ENCODE peak calls at places on chromosomes 6 and 20, in ten cellular contexts. One of them, this sample, is unnamed.

GRCh38 chr6:156779206-156780116 is 2.3 kb downstream of the ARID1B start:
- DNase-seq in left lung: peak; percentile 92
- DNase-seq in psoas muscle: peak; percentile 64
- DNase-seq in right lobe of liver: peak; percentile 67
- DNase-seq in stomach: peak; percentile 58
- DNase-seq in epithelial cell of esophagus: peak; percentile 43
- DNase-seq in right atrium auricular region: no peak
- DNase-seq in tibial nerve: peak; percentile 19
- DNase-seq in AG09309: no peak
- DNase-seq in HCT116: no peak
- DNase-seq in this sample: no peak

GRCh38 chr6:117920493-117920845 is 13.4 kb downstream of the SLC35F1 start:
- DNase-seq in left lung: no peak
- DNase-seq in psoas muscle: no peak
- DNase-seq in right lobe of liver: no peak
- DNase-seq in stomach: no peak
- DNase-seq in epithelial cell of esophagus: no peak
- DNase-seq in right atrium auricular region: no peak
- DNase-seq in tibial nerve: no peak
- DNase-seq in AG09309: no peak
- DNase-seq in HCT116: no peak
- DNase-seq in this sample: no peak

GRCh38 chr20:49948178-49948577 is 12.0 kb downstream of the RNF114 start:
- DNase-seq in left lung: no peak
- DNase-seq in psoas muscle: no peak
- DNase-seq in right lobe of liver: no peak
- DNase-seq in stomach: no peak
- DNase-seq in epithelial cell of esophagus: no peak
- DNase-seq in right atrium auricular region: no peak
- DNase-seq in tibial nerve: no peak
- DNase-seq in AG09309: no peak
- DNase-seq in HCT116: no peak
- DNase-seq in this sample: no peak

GRCh38 chr6:44539701-44540100 is 152.2 kb downstream of the CDC5L start:
- DNase-seq in left lung: no peak
- DNase-seq in psoas muscle: no peak
- DNase-seq in right lobe of liver: no peak
- DNase-seq in stomach: no peak
- DNase-seq in epithelial cell of esophagus: peak; percentile 76
- DNase-seq in right atrium auricular region: peak; percentile 21
- DNase-seq in tibial nerve: no peak
- DNase-seq in AG09309: no peak
- DNase-seq in HCT116: no peak
- DNase-seq in this sample: no peak

GRCh38 chr6:112846711-112847110 is 499.6 kb downstream of the RFPL4B start:
- DNase-seq in left lung: no peak
- DNase-seq in psoas muscle: no peak
- DNase-seq in right lobe of liver: no peak
- DNase-seq in stomach: no peak
- DNase-seq in epithelial cell of esophagus: no peak
- DNase-seq in right atrium auricular region: no peak
- DNase-seq in tibial nerve: no peak
- DNase-seq in AG09309: no peak
- DNase-seq in HCT116: no peak
- DNase-seq in this sample: no peak

GRCh38 chr6:66396549-66396948 is 689.5 kb upstream of the EYS start:
- DNase-seq in left lung: peak; percentile 47
- DNase-seq in psoas muscle: no peak
- DNase-seq in right lobe of liver: no peak
- DNase-seq in stomach: peak; percentile 26
- DNase-seq in epithelial cell of esophagus: peak; percentile 1
- DNase-seq in right atrium auricular region: no peak
- DNase-seq in tibial nerve: no peak
- DNase-seq in AG09309: no peak
- DNase-seq in HCT116: no peak
- DNase-seq in this sample: no peak

GRCh38 chr20:39291301-39291700 is 329.2 kb downstream of the DHX35 start:
- DNase-seq in left lung: no peak
- DNase-seq in psoas muscle: no peak
- DNase-seq in right lobe of liver: no peak
- DNase-seq in stomach: no peak
- DNase-seq in epithelial cell of esophagus: no peak
- DNase-seq in right atrium auricular region: no peak
- DNase-seq in tibial nerve: no peak
- DNase-seq in AG09309: no peak
- DNase-seq in HCT116: no peak
- DNase-seq in this sample: no peak

GRCh38 chr6:30939473-30939872 is 1.3 kb upstream of the MUCL3 start:
- DNase-seq in left lung: no peak
- DNase-seq in psoas muscle: no peak
- DNase-seq in right lobe of liver: no peak
- DNase-seq in stomach: peak; percentile 52
- DNase-seq in epithelial cell of esophagus: no peak
- DNase-seq in right atrium auricular region: no peak
- DNase-seq in tibial nerve: no peak
- DNase-seq in AG09309: no peak
- DNase-seq in HCT116: no peak
- DNase-seq in this sample: no peak

GRCh38 chr6:39787322-39787721 is 4.9 kb upstream of the DAAM2 start:
- DNase-seq in left lung: no peak
- DNase-seq in psoas muscle: no peak
- DNase-seq in right lobe of liver: no peak
- DNase-seq in stomach: no peak
- DNase-seq in epithelial cell of esophagus: no peak
- DNase-seq in right atrium auricular region: no peak
- DNase-seq in tibial nerve: no peak
- DNase-seq in AG09309: no peak
- DNase-seq in HCT116: no peak
- DNase-seq in this sample: no peak

GRCh38 chr20:4484431-4485057 is 237.2 kb upstream of the PRND start:
- DNase-seq in left lung: no peak
- DNase-seq in psoas muscle: no peak
- DNase-seq in right lobe of liver: no peak
- DNase-seq in stomach: no peak
- DNase-seq in epithelial cell of esophagus: no peak
- DNase-seq in right atrium auricular region: no peak
- DNase-seq in tibial nerve: no peak
- DNase-seq in AG09309: no peak
- DNase-seq in HCT116: no peak
- DNase-seq in this sample: no peak

GRCh38 chr6:2881358-2881885 is 21.7 kb downstream of the SERPINB9 start:
- DNase-seq in left lung: no peak
- DNase-seq in psoas muscle: no peak
- DNase-seq in right lobe of liver: no peak
- DNase-seq in stomach: no peak
- DNase-seq in epithelial cell of esophagus: no peak
- DNase-seq in right atrium auricular region: no peak
- DNase-seq in tibial nerve: no peak
- DNase-seq in AG09309: no peak
- DNase-seq in HCT116: no peak
- DNase-seq in this sample: no peak

GRCh38 chr6:165689699-165690098 is 26.7 kb upstream of the PDE10A start:
- DNase-seq in left lung: no peak
- DNase-seq in psoas muscle: no peak
- DNase-seq in right lobe of liver: no peak
- DNase-seq in stomach: no peak
- DNase-seq in epithelial cell of esophagus: no peak
- DNase-seq in right atrium auricular region: no peak
- DNase-seq in tibial nerve: no peak
- DNase-seq in AG09309: no peak
- DNase-seq in HCT116: no peak
- DNase-seq in this sample: no peak
- TF ChIP-seq CTCF in left lung: no peak
- TF ChIP-seq CTCF in psoas muscle: no peak
- TF ChIP-seq CTCF in right lobe of liver: no peak
- TF ChIP-seq CTCF in stomach: no peak
- TF ChIP-seq CTCF in epithelial cell of esophagus: no peak
- TF ChIP-seq CTCF in right atrium auricular region: no peak
- TF ChIP-seq CTCF in tibial nerve: no peak
- TF ChIP-seq CTCF in AG09309: no peak
- TF ChIP-seq CTCF in HCT116: no peak
- TF ChIP-seq CTCF in this sample: peak; percentile 44

DNA sequence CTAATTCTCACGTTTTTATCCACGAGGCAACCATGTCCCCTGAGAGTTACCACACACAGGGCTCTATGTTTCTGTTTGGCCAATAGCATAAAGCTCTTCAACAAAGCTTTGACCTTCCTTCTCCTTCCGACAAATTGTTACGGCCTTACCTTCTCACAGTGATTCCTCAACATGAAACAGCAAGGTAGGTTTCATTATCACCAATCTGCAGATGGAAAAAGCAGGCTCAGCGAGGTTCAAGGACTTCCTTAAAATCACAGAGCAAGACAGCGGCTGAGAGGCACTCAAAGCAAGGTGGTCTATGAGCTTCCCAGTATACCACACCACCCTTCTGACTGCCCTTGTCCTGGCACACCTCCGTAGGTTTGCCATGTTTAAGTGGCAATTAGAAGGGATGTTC is 360.0 kb downstream of the CD83 start:
- DNase-seq in left lung: no peak
- DNase-seq in psoas muscle: no peak
- DNase-seq in right lobe of liver: no peak
- DNase-seq in stomach: no peak
- DNase-seq in epithelial cell of esophagus: no peak
- DNase-seq in right atrium auricular region: no peak
- DNase-seq in tibial nerve: no peak
- DNase-seq in AG09309: no peak
- DNase-seq in HCT116: no peak
- DNase-seq in this sample: no peak
- H3K4me3 ChIP-seq in left lung: no peak overlapping the region
- H3K4me3 ChIP-seq in psoas muscle: no peak overlapping the region
- H3K4me3 ChIP-seq in right lobe of liver: no peak overlapping the region
- H3K4me3 ChIP-seq in stomach: no peak overlapping the region
- H3K4me3 ChIP-seq in epithelial cell of esophagus: no peak overlapping the region
- H3K4me3 ChIP-seq in right atrium auricular region: no peak overlapping the region
- H3K4me3 ChIP-seq in tibial nerve: no peak overlapping the region
- H3K4me3 ChIP-seq in AG09309: no peak overlapping the region
- H3K4me3 ChIP-seq in HCT116: no peak overlapping the region
- H3K4me3 ChIP-seq in this sample: no peak overlapping the region

GRCh38 chr6:130147151-130147550 is 75.6 kb downstream of the SAMD3 start:
- DNase-seq in left lung: no peak
- DNase-seq in psoas muscle: no peak
- DNase-seq in right lobe of liver: no peak
- DNase-seq in stomach: no peak
- DNase-seq in epithelial cell of esophagus: no peak
- DNase-seq in right atrium auricular region: no peak
- DNase-seq in tibial nerve: no peak
- DNase-seq in AG09309: no peak
- DNase-seq in HCT116: no peak
- DNase-seq in this sample: no peak

GRCh38 chr6:130152908-130153510 is 69.7 kb downstream of the SAMD3 start:
- DNase-seq in left lung: no peak
- DNase-seq in psoas muscle: no peak
- DNase-seq in right lobe of liver: no peak
- DNase-seq in stomach: no peak
- DNase-seq in epithelial cell of esophagus: no peak
- DNase-seq in right atrium auricular region: no peak
- DNase-seq in tibial nerve: no peak
- DNase-seq in AG09309: no peak
- DNase-seq in HCT116: no peak
- DNase-seq in this sample: no peak

GRCh38 chr6:130150906-130151305 is 71.8 kb downstream of the SAMD3 start:
- DNase-seq in left lung: no peak
- DNase-seq in psoas muscle: no peak
- DNase-seq in right lobe of liver: no peak
- DNase-seq in stomach: no peak
- DNase-seq in epithelial cell of esophagus: no peak
- DNase-seq in right atrium auricular region: no peak
- DNase-seq in tibial nerve: no peak
- DNase-seq in AG09309: no peak
- DNase-seq in HCT116: no peak
- DNase-seq in this sample: no peak

GRCh38 chr6:130143709-130144108 is 79.0 kb downstream of the SAMD3 start:
- DNase-seq in left lung: no peak
- DNase-seq in psoas muscle: no peak
- DNase-seq in right lobe of liver: no peak
- DNase-seq in stomach: no peak
- DNase-seq in epithelial cell of esophagus: peak; percentile 27
- DNase-seq in right atrium auricular region: no peak
- DNase-seq in tibial nerve: no peak
- DNase-seq in AG09309: no peak
- DNase-seq in HCT116: no peak
- DNase-seq in this sample: peak; percentile 31

DNA sequence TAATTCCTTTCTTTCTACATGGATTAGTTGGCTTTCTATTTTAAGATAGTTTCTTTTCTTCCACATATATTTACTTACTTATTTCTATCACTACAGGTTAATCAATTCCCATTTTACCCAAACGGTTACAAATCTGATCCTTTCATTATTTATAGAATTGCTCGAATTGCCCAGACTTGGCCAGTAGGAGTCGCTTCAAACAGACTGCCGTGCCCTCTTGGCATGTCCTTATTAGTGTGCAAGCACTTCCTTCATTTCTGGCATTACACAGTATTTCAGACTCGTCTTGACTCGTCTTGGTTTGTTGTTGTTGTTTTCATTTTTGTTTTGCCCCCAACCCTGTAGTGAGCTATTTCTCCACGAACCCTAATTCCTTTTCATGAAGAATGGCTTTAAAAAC is 74.6 kb downstream of the SAMD3 start:
- DNase-seq in left lung: no peak
- DNase-seq in psoas muscle: no peak
- DNase-seq in right lobe of liver: no peak
- DNase-seq in stomach: no peak
- DNase-seq in epithelial cell of esophagus: peak; percentile 20
- DNase-seq in right atrium auricular region: no peak
- DNase-seq in tibial nerve: no peak
- DNase-seq in AG09309: no peak
- DNase-seq in HCT116: no peak
- DNase-seq in this sample: no peak
- TF ChIP-seq CTCF in left lung: no peak
- TF ChIP-seq CTCF in psoas muscle: no peak
- TF ChIP-seq CTCF in right lobe of liver: no peak
- TF ChIP-seq CTCF in stomach: no peak
- TF ChIP-seq CTCF in epithelial cell of esophagus: peak; percentile 22
- TF ChIP-seq CTCF in right atrium auricular region: no peak
- TF ChIP-seq CTCF in tibial nerve: no peak
- TF ChIP-seq CTCF in AG09309: peak; percentile 6
- TF ChIP-seq CTCF in HCT116: no peak
- TF ChIP-seq CTCF in this sample: peak; percentile 35

GRCh38 chr20:63449796-63450730 is 22.4 kb downstream of the KCNQ2 start:
- DNase-seq in left lung: no peak
- DNase-seq in psoas muscle: no peak
- DNase-seq in right lobe of liver: no peak
- DNase-seq in stomach: no peak
- DNase-seq in epithelial cell of esophagus: no peak
- DNase-seq in right atrium auricular region: no peak
- DNase-seq in tibial nerve: no peak
- DNase-seq in AG09309: no peak
- DNase-seq in HCT116: no peak
- DNase-seq in this sample: no peak
- H3K4me3 ChIP-seq in left lung: no peak overlapping the region
- H3K4me3 ChIP-seq in psoas muscle: no peak overlapping the region
- H3K4me3 ChIP-seq in right lobe of liver: no peak overlapping the region
- H3K4me3 ChIP-seq in stomach: no peak overlapping the region
- H3K4me3 ChIP-seq in epithelial cell of esophagus: no peak overlapping the region
- H3K4me3 ChIP-seq in right atrium auricular region: no peak overlapping the region
- H3K4me3 ChIP-seq in tibial nerve: no peak overlapping the region
- H3K4me3 ChIP-seq in AG09309: no peak overlapping the region
- H3K4me3 ChIP-seq in HCT116: no peak overlapping the region
- H3K4me3 ChIP-seq in this sample: no peak overlapping the region

GRCh38 chr6:5778906-5779305 is 227.8 kb downstream of the NRN1 start:
- DNase-seq in left lung: no peak
- DNase-seq in psoas muscle: no peak
- DNase-seq in right lobe of liver: no peak
- DNase-seq in stomach: no peak
- DNase-seq in epithelial cell of esophagus: no peak
- DNase-seq in right atrium auricular region: no peak
- DNase-seq in tibial nerve: no peak
- DNase-seq in AG09309: no peak
- DNase-seq in HCT116: no peak
- DNase-seq in this sample: no peak
- TF ChIP-seq CTCF in left lung: no peak
- TF ChIP-seq CTCF in psoas muscle: no peak
- TF ChIP-seq CTCF in right lobe of liver: no peak
- TF ChIP-seq CTCF in stomach: no peak
- TF ChIP-seq CTCF in epithelial cell of esophagus: no peak
- TF ChIP-seq CTCF in right atrium auricular region: no peak
- TF ChIP-seq CTCF in tibial nerve: no peak
- TF ChIP-seq CTCF in AG09309: no peak
- TF ChIP-seq CTCF in HCT116: no peak
- TF ChIP-seq CTCF in this sample: no peak

This sample was measured in epithelial cell of proximal tubule.